ENCODE peak calls at places on chromosome 3, in eight cellular contexts. Q is stimulated activated CD8-positive, alpha-beta memory T cell treated with anti-CD3 and anti-CD28 coated beads, Interleukin-7, amount 100 ng/mL, for 4 hours; P is DMS79 treated with DMSO at 0.1 percent for 48 hours; I is activated naive CD4-positive, alpha-beta T cell treated with anti-CD3 and anti-CD28 coated beads, Interleukin-2, amount 50 U/mL, for 72 hours; U is Calu3; W is T-helper 22 cell; E is activated T-cell treated with anti-CD3 and anti-CD28 coated beads, Interleukin-2, amount 50 U/mL, for 48 hours; Y is endothelial cell of umbilical vein. A is an unnamed sample.

GRCh38 chr3:86595696-86596095 is 395.3 kb downstream of the VGLL3 start:
- DNase-seq in Q (no peak), P (no peak), I (no peak), U (no peak), W (no peak), E (no peak), Y (no peak), A (no peak)

GRCh38 chr3:47261301-47261700 is 21.3 kb downstream of the KIF9 start:
- DNase-seq in Q (no peak), P (no peak), I (no peak), U (no peak), W (no peak), E (no peak), Y (no peak), A (no peak)

GRCh38 chr3:149134560-149134959 is 5.1 kb downstream of the HPS3 start:
- DNase-seq in Q (no peak), P (no peak), I (no peak), U (no peak), W (no peak), E (no peak), Y (no peak), A (peak; percentile 8)

GRCh38 chr3:4866841-4867240 is 112.4 kb upstream of the BHLHE40 start:
- DNase-seq in Q (no peak), P (peak; percentile 4), I (no peak), U (no peak), W (no peak), E (no peak), Y (peak; percentile 82), A (peak; percentile 89)

GRCh38 chr3:146692254-146692653 is 87.1 kb upstream of the PLSCR5 start:
- DNase-seq in Q (no peak), P (no peak), I (no peak), U (no peak), W (no peak), E (no peak), Y (no peak), A (no peak)

GRCh38 chr3:51672083-51672475 is 1.0 kb downstream of the TEX264 start:
- DNase-seq in Q (no peak), P (no peak), I (no peak), U (no peak), W (no peak), E (no peak), Y (no peak), A (no peak)

GRCh38 chr3:5231067-5231466 is 43.6 kb downstream of the EDEM1 start:
- DNase-seq in Q (no peak), P (peak; percentile 2), I (no peak), U (no peak), W (no peak), E (no peak), Y (no peak), A (no peak)

GRCh38 chr3:72655151-72655551 is 193.1 kb downstream of the SHQ1 start:
- DNase-seq in Q (no peak), P (no peak), I (no peak), U (peak; percentile 10), W (no peak), E (no peak), Y (no peak), A (peak; percentile 7)

GRCh38 chr3:73765878-73766564 is 141.3 kb upstream of the PDZRN3 start:
- DNase-seq in Q (no peak), P (no peak), I (no peak), U (no peak), W (no peak), E (no peak), Y (no peak), A (no peak)

GRCh38 chr3:196144383-196145105 is 62.7 kb upstream of the TFRC start:
- DNase-seq in Q (no peak), P (no peak), I (no peak), U (no peak), W (no peak), E (no peak), Y (no peak), A (peak; percentile 78)

GRCh38 chr3:140994316-140994715 is 52.7 kb downstream of the SLC25A36 start:
- DNase-seq in Q (no peak), P (no peak), I (no peak), U (no peak), W (no peak), E (no peak), Y (no peak), A (no peak)

GRCh38 chr3:44079916-44080315 is 161.8 kb upstream of the TOPAZ1 start:
- DNase-seq in Q (no peak), P (no peak), I (no peak), U (no peak), W (no peak), E (no peak), Y (no peak), A (no peak)

GRCh38 chr3:14791343-14791945 is 27.3 kb upstream of the FGD5 start:
- DNase-seq in Q (peak; percentile 6), P (no peak), I (peak; percentile 69), U (peak; percentile 78), W (no peak), E (peak; percentile 57), Y (peak; percentile 71), A (peak; percentile 87)

GRCh38 chr3:74267126-74267525 is 347.3 kb downstream of the CNTN3 start:
- DNase-seq in Q (no peak), P (no peak), I (no peak), U (no peak), W (no peak), E (no peak), Y (no peak), A (no peak)

GRCh38 chr3:179179979-179180758 is 32.0 kb downstream of the PIK3CA start:
- DNase-seq in Q (no peak), P (no peak), I (no peak), U (no peak), W (no peak), E (no peak), Y (peak; percentile 40), A (peak; percentile 30)

GRCh38 chr3:46716461-46717441 is 918 bp downstream of the PRSS50 start:
- DNase-seq in Q (no peak), P (no peak), I (no peak), U (no peak), W (no peak), E (peak; percentile 16), Y (no peak), A (no peak)

GRCh38 chr3:13866406-13866965 is 13.4 kb downstream of the WNT7A start:
- DNase-seq in Q (peak; percentile 20), P (no peak), I (peak; percentile 64), U (no peak), W (peak; percentile 58), E (peak; percentile 53), Y (no peak), A (no peak)

GRCh38 chr3:41267975-41268640 is 68.8 kb downstream of the CTNNB1 start:
- DNase-seq in Q (no peak), P (no peak), I (no peak), U (peak; percentile 67), W (no peak), E (no peak), Y (peak; percentile 61), A (peak; percentile 18)